ENCODE peak calls at places on chromosomes 12 and 14, in six cellular contexts. One of them, this sample, is unnamed.

GRCh38 chr12:88579572-88579940 is 715 bp downstream of the KITLG start:
- DNase-seq in HepG2: no peak
- DNase-seq in K562: no peak
- DNase-seq in H1: no peak
- DNase-seq in GM12878: no peak
- DNase-seq in GM12892: no peak
- DNase-seq in this sample: no peak

GRCh38 chr14:103528158-103528511 is 861 bp upstream of the TRMT61A start:
- DNase-seq in GM12892: no peak
- DNase-seq in GM12878: no peak
- DNase-seq in HepG2: no peak
- DNase-seq in H1: no peak
- DNase-seq in K562: no peak
- DNase-seq in this sample: no peak

GRCh38 chr14:92482621-92483319 is 30.8 kb upstream of the RIN3 start:
- DNase-seq in H1: no peak
- DNase-seq in GM12892: no peak
- DNase-seq in GM12878: no peak
- DNase-seq in HepG2: no peak
- DNase-seq in K562: no peak
- DNase-seq in this sample: no peak

GRCh38 chr14:88554458-88555286 is at the start of gene PTPN21:
- DNase-seq in H1: no peak
- DNase-seq in HepG2: peak
- DNase-seq in K562: peak
- DNase-seq in GM12878: no peak
- DNase-seq in GM12892: peak
- DNase-seq in this sample: peak

GRCh38 chr14:82239205-82239604 is 705.6 kb upstream of the SEL1L start:
- DNase-seq in GM12892: no peak
- DNase-seq in H1: no peak
- DNase-seq in K562: no peak
- DNase-seq in HepG2: no peak
- DNase-seq in GM12878: no peak
- DNase-seq in this sample: no peak

GRCh38 chr12:6020930-6021329 is 75.9 kb upstream of the ANO2 start:
- DNase-seq in GM12878: no peak
- DNase-seq in GM12892: no peak
- DNase-seq in HepG2: no peak
- DNase-seq in K562: no peak
- DNase-seq in H1: no peak
- DNase-seq in this sample: no peak

GRCh38 chr14:69629225-69630127 is 18.1 kb downstream of the SUSD6 start:
- DNase-seq in GM12878: no peak
- DNase-seq in HepG2: no peak
- DNase-seq in H1: no peak
- DNase-seq in K562: peak
- DNase-seq in GM12892: no peak
- DNase-seq in this sample: no peak

GRCh38 chr14:37090026-37090425 is 82.4 kb downstream of the SLC25A21 start:
- DNase-seq in K562: no peak
- DNase-seq in GM12892: no peak
- DNase-seq in GM12878: no peak
- DNase-seq in H1: no peak
- DNase-seq in HepG2: no peak
- DNase-seq in this sample: no peak

GRCh38 chr14:54763761-54764160 is 138.9 kb downstream of the GCH1 start:
- DNase-seq in H1: no peak
- DNase-seq in HepG2: no peak
- DNase-seq in GM12892: no peak
- DNase-seq in GM12878: no peak
- DNase-seq in K562: no peak
- DNase-seq in this sample: no peak

GRCh38 chr12:109816870-109817269 is 16.3 kb downstream of the TRPV4 start:
- DNase-seq in GM12878: no peak
- DNase-seq in K562: no peak
- DNase-seq in HepG2: no peak
- DNase-seq in GM12892: no peak
- DNase-seq in H1: no peak
- DNase-seq in this sample: no peak

GRCh38 chr14:70782361-70782760 is 27.0 kb downstream of the MAP3K9 start:
- DNase-seq in H1: no peak
- DNase-seq in HepG2: no peak
- DNase-seq in GM12892: no peak
- DNase-seq in K562: no peak
- DNase-seq in GM12878: no peak
- DNase-seq in this sample: no peak

GRCh38 chr12:96220902-96221301 is 26.7 kb downstream of the ELK3 start:
- DNase-seq in HepG2: no peak
- DNase-seq in K562: no peak
- DNase-seq in GM12878: no peak
- DNase-seq in GM12892: no peak
- DNase-seq in H1: no peak
- DNase-seq in this sample: no peak

GRCh38 chr12:7694556-7694955 is 1.0 kb downstream of the GDF3 start:
- DNase-seq in HepG2: no peak
- DNase-seq in GM12892: no peak
- DNase-seq in H1: peak
- DNase-seq in K562: no peak
- DNase-seq in GM12878: no peak
- DNase-seq in this sample: no peak

GRCh38 chr14:75751291-75751690 is 90.2 kb downstream of the TTLL5 start:
- DNase-seq in K562: no peak
- DNase-seq in HepG2: no peak
- DNase-seq in H1: no peak
- DNase-seq in GM12878: no peak
- DNase-seq in GM12892: no peak
- DNase-seq in this sample: no peak

GRCh38 chr12:106255952-106256351 is 8.1 kb upstream of the CKAP4 start:
- DNase-seq in K562: no peak
- DNase-seq in HepG2: no peak
- DNase-seq in H1: no peak
- DNase-seq in GM12892: no peak
- DNase-seq in GM12878: no peak
- DNase-seq in this sample: no peak

GRCh38 chr12:93348568-93349435 is 28.9 kb upstream of the NUDT4 start:
- DNase-seq in HepG2: no peak
- DNase-seq in GM12878: no peak
- DNase-seq in GM12892: no peak
- DNase-seq in H1: no peak
- DNase-seq in K562: no peak
- DNase-seq in this sample: no peak

GRCh38 chr12:38890102-38890501 is 15.3 kb downstream of the CPNE8 start:
- DNase-seq in H1: no peak
- DNase-seq in GM12878: no peak
- DNase-seq in HepG2: no peak
- DNase-seq in K562: no peak
- DNase-seq in GM12892: no peak
- DNase-seq in this sample: no peak

GRCh38 chr12:50387972-50388478 is 8.4 kb downstream of the FAM186A start:
- DNase-seq in GM12878: no peak
- DNase-seq in HepG2: peak
- DNase-seq in H1: no peak
- DNase-seq in K562: no peak
- DNase-seq in GM12892: no peak
- DNase-seq in this sample: no peak

GRCh38 chr12:100767371-100767770 is 27.2 kb upstream of the ANO4 start:
- DNase-seq in H1: no peak
- DNase-seq in GM12878: no peak
- DNase-seq in K562: no peak
- DNase-seq in HepG2: no peak
- DNase-seq in GM12892: no peak
- DNase-seq in this sample: no peak

GRCh38 chr14:50099335-50099734 is 17.0 kb downstream of the VCPKMT start:
- DNase-seq in K562: no peak
- DNase-seq in GM12892: no peak
- DNase-seq in H1: no peak
- DNase-seq in GM12878: no peak
- DNase-seq in HepG2: peak
- DNase-seq in this sample: no peak

GRCh38 chr12:121581681-121582439 is 1.0 kb upstream of the KDM2B start:
- DNase-seq in K562: peak
- DNase-seq in GM12878: no peak
- DNase-seq in H1: no peak
- DNase-seq in GM12892: no peak
- DNase-seq in HepG2: no peak
- DNase-seq in this sample: no peak

GRCh38 chr12:109301643-109302176 is 7.4 kb downstream of the FOXN4 start:
- DNase-seq in HepG2: no peak
- DNase-seq in GM12878: no peak
- DNase-seq in GM12892: no peak
- DNase-seq in H1: no peak
- DNase-seq in K562: no peak
- DNase-seq in this sample: no peak

GRCh38 chr12:122984612-122985358 is 4.3 kb downstream of the ARL6IP4 start:
- DNase-seq in K562: no peak
- DNase-seq in GM12878: no peak
- DNase-seq in H1: no peak
- DNase-seq in HepG2: peak
- DNase-seq in GM12892: no peak
- DNase-seq in this sample: no peak

GRCh38 chr12:53499261-53500118 is at the start of gene MAP3K12:
- DNase-seq in GM12892: no peak
- DNase-seq in H1: no peak
- DNase-seq in K562: peak
- DNase-seq in HepG2: no peak
- DNase-seq in GM12878: no peak
- DNase-seq in this sample: no peak

GRCh38 chr14:88660056-88660455 is 97.2 kb downstream of the ZC3H14 start:
- DNase-seq in HepG2: peak
- DNase-seq in GM12878: no peak
- DNase-seq in H1: no peak
- DNase-seq in K562: no peak
- DNase-seq in GM12892: no peak
- DNase-seq in this sample: no peak

GRCh38 chr12:76697849-76698248 is 66.1 kb upstream of the ZDHHC17 start:
- DNase-seq in GM12878: no peak
- DNase-seq in K562: no peak
- DNase-seq in GM12892: no peak
- DNase-seq in H1: no peak
- DNase-seq in HepG2: no peak
- DNase-seq in this sample: no peak

GRCh38 chr12:90945070-90945649 is 9.8 kb downstream of the CCER1 start:
- DNase-seq in HepG2: peak
- DNase-seq in GM12892: no peak
- DNase-seq in H1: no peak
- DNase-seq in GM12878: no peak
- DNase-seq in K562: peak
- DNase-seq in this sample: no peak

GRCh38 chr14:22981090-22982012 is 1.0 kb downstream of the AJUBA start:
- DNase-seq in H1: no peak
- DNase-seq in GM12892: no peak
- DNase-seq in GM12878: no peak
- DNase-seq in HepG2: no peak
- DNase-seq in K562: no peak
- DNase-seq in this sample: no peak
- TF ChIP-seq POLR2A in H1: peak
- TF ChIP-seq POLR2A in GM12892: no peak
- TF ChIP-seq POLR2A in GM12878: no peak
- TF ChIP-seq POLR2A in HepG2: no peak
- TF ChIP-seq POLR2A in K562: no peak
- TF ChIP-seq POLR2A in this sample: no peak

DNA sequence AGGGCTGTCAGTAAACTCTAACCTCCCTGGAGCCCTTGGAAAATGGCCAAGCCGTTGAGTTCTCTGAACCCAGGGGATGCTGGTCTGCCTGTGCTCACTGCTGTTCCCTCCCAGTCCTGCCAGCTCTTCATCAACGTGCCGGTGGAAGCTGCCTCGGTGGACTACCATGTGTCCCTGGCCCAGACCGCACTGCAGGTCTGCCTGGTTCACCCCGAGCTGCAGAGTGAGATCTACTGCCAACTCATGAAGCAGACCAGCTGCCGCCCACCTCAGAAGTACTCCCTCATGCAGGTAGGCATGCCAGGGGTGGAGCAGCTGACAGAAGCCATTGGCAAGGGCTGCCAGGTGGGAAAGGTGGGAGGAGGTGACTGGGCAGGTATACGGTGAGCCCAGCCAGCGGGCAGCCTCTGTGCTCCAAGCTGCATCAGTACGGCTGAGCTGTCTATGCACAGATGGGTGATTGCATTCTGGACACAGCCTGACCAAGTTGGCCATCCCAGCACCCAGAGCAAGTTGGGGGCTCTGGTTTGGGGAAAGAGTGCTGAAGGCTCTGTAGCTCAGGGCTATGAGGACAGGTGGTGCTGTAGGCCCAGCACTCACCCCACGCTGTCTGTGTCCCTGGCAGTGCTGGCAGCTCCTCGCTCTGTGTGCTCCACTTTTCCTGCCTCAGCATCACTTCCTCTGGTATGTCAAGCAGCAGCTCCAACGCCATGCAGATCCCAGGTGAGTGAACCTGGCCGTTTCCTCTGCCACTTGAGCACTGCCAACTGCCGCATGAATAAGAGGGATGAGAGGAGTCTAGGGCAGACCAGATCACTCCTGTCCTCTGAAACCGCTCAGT is 21.9 kb downstream of the PIGH start:
- DNase-seq in GM12878: no peak
- DNase-seq in GM12892: no peak
- DNase-seq in HepG2: no peak
- DNase-seq in K562: no peak
- DNase-seq in H1: no peak
- DNase-seq in this sample: no peak
- TF ChIP-seq TAF1 in GM12878: no peak
- TF ChIP-seq TAF1 in GM12892: no peak
- TF ChIP-seq TAF1 in HepG2: no peak
- TF ChIP-seq TAF1 in K562: no peak
- TF ChIP-seq TAF1 in H1: no peak
- TF ChIP-seq TAF1 in this sample: no peak

GRCh38 chr14:31090872-31091764 is 64.9 kb upstream of the STRN3 start:
- DNase-seq in H1: no peak
- DNase-seq in GM12892: no peak
- DNase-seq in K562: no peak
- DNase-seq in HepG2: peak
- DNase-seq in GM12878: no peak
- DNase-seq in this sample: no peak
- TF ChIP-seq POLR2AphosphoS5 in H1: no peak
- TF ChIP-seq POLR2AphosphoS5 in GM12892: no peak
- TF ChIP-seq POLR2AphosphoS5 in K562: no peak
- TF ChIP-seq POLR2AphosphoS5 in HepG2: no peak
- TF ChIP-seq POLR2AphosphoS5 in GM12878: no peak
- TF ChIP-seq POLR2AphosphoS5 in this sample: no peak

GRCh38 chr14:99331796-99332195 is 59.8 kb upstream of the BCL11B start:
- DNase-seq in GM12878: no peak
- DNase-seq in H1: no peak
- DNase-seq in HepG2: no peak
- DNase-seq in K562: no peak
- DNase-seq in GM12892: no peak
- DNase-seq in this sample: no peak

GRCh38 chr14:99333214-99333613 is 61.2 kb upstream of the BCL11B start:
- DNase-seq in GM12878: no peak
- DNase-seq in K562: no peak
- DNase-seq in HepG2: no peak
- DNase-seq in GM12892: no peak
- DNase-seq in H1: no peak
- DNase-seq in this sample: no peak

GRCh38 chr14:99333841-99334240 is 61.8 kb upstream of the BCL11B start:
- DNase-seq in H1: no peak
- DNase-seq in GM12892: no peak
- DNase-seq in K562: no peak
- DNase-seq in GM12878: no peak
- DNase-seq in HepG2: no peak
- DNase-seq in this sample: no peak

GRCh38 chr14:99330316-99331240 is 58.6 kb upstream of the BCL11B start:
- DNase-seq in GM12892: no peak
- DNase-seq in K562: no peak
- DNase-seq in H1: no peak
- DNase-seq in GM12878: no peak
- DNase-seq in HepG2: no peak
- DNase-seq in this sample: no peak

GRCh38 chr14:99334277-99334676 is 62.3 kb upstream of the BCL11B start:
- DNase-seq in K562: no peak
- DNase-seq in H1: no peak
- DNase-seq in GM12878: no peak
- DNase-seq in GM12892: no peak
- DNase-seq in HepG2: no peak
- DNase-seq in this sample: no peak
- TF ChIP-seq POLR2A in K562: no peak
- TF ChIP-seq POLR2A in H1: no peak
- TF ChIP-seq POLR2A in GM12878: no peak
- TF ChIP-seq POLR2A in GM12892: no peak
- TF ChIP-seq POLR2A in HepG2: no peak
- TF ChIP-seq POLR2A in this sample: no peak